ENCODE peak calls at places on chromosomes 1 and 21, in six cellular contexts. One of them, this sample, is unnamed.

GRCh38 chr1:230501242-230501641 is 75.1 kb upstream of the PGBD5 start:
- DNase-seq in prostate gland: no peak
- DNase-seq in activated T-helper 9 cell treated with anti-CD3 and anti-CD28 coated beads, Interleukin-2, amount 50 U/mL, for 16 hours: no peak
- DNase-seq in testis: no peak
- DNase-seq in natural killer cell: no peak
- DNase-seq in PC-3: no peak
- DNase-seq in this sample: no peak

GRCh38 chr1:24541711-24542346 is 14.1 kb upstream of the NCMAP start:
- DNase-seq in prostate gland: no peak
- DNase-seq in activated T-helper 9 cell treated with anti-CD3 and anti-CD28 coated beads, Interleukin-2, amount 50 U/mL, for 16 hours: no peak
- DNase-seq in testis: no peak
- DNase-seq in natural killer cell: no peak
- DNase-seq in PC-3: no peak
- DNase-seq in this sample: peak

GRCh38 chr1:30615076-30615795 is 108.1 kb downstream of the MATN1 start:
- DNase-seq in prostate gland: no peak
- DNase-seq in activated T-helper 9 cell treated with anti-CD3 and anti-CD28 coated beads, Interleukin-2, amount 50 U/mL, for 16 hours: no peak
- DNase-seq in testis: no peak
- DNase-seq in natural killer cell: no peak
- DNase-seq in PC-3: no peak
- DNase-seq in this sample: no peak

GRCh38 chr21:33300701-33301631 is 23.8 kb upstream of the IFNAR1 start:
- DNase-seq in prostate gland: peak
- DNase-seq in activated T-helper 9 cell treated with anti-CD3 and anti-CD28 coated beads, Interleukin-2, amount 50 U/mL, for 16 hours: no peak
- DNase-seq in testis: no peak
- DNase-seq in natural killer cell: no peak
- DNase-seq in PC-3: peak
- DNase-seq in this sample: no peak

GRCh38 chr21:25427828-25428227 is 179.5 kb downstream of the MRPL39 start:
- DNase-seq in prostate gland: no peak
- DNase-seq in activated T-helper 9 cell treated with anti-CD3 and anti-CD28 coated beads, Interleukin-2, amount 50 U/mL, for 16 hours: no peak
- DNase-seq in testis: no peak
- DNase-seq in natural killer cell: no peak
- DNase-seq in PC-3: no peak
- DNase-seq in this sample: no peak

GRCh38 chr1:98931134-98931835 is 73.4 kb downstream of the PLPPR5 start:
- DNase-seq in prostate gland: no peak
- DNase-seq in activated T-helper 9 cell treated with anti-CD3 and anti-CD28 coated beads, Interleukin-2, amount 50 U/mL, for 16 hours: no peak
- DNase-seq in testis: no peak
- DNase-seq in natural killer cell: no peak
- DNase-seq in PC-3: no peak
- DNase-seq in this sample: no peak

GRCh38 chr1:167248707-167249642 is 28.3 kb downstream of the POU2F1 start:
- DNase-seq in prostate gland: no peak
- DNase-seq in activated T-helper 9 cell treated with anti-CD3 and anti-CD28 coated beads, Interleukin-2, amount 50 U/mL, for 16 hours: no peak
- DNase-seq in testis: no peak
- DNase-seq in natural killer cell: no peak
- DNase-seq in PC-3: no peak
- DNase-seq in this sample: no peak

GRCh38 chr1:94014635-94015488 is 105.6 kb upstream of the GCLM start:
- DNase-seq in prostate gland: no peak
- DNase-seq in activated T-helper 9 cell treated with anti-CD3 and anti-CD28 coated beads, Interleukin-2, amount 50 U/mL, for 16 hours: no peak
- DNase-seq in testis: no peak
- DNase-seq in natural killer cell: no peak
- DNase-seq in PC-3: no peak
- DNase-seq in this sample: no peak

GRCh38 chr1:201751872-201752271 is 77.1 kb upstream of the IPO9 start:
- DNase-seq in prostate gland: no peak
- DNase-seq in activated T-helper 9 cell treated with anti-CD3 and anti-CD28 coated beads, Interleukin-2, amount 50 U/mL, for 16 hours: no peak
- DNase-seq in testis: no peak
- DNase-seq in natural killer cell: no peak
- DNase-seq in PC-3: no peak
- DNase-seq in this sample: no peak

This sample was measured in Karpas-422.